ENCODE peak calls at places on chromosomes 12 and 14, in eight cellular contexts. N is colonic mucosa, C is A549, I is NCI-H1105, U is AML-193, K is caudate nucleus, S is left ventricle myocardium inferior, O is COLO829. D is an unnamed sample.

GRCh38 chr12:106954462-106955376 is 988 bp upstream of the TMEM263 start:
- DNase-seq in U (no peak), K (no peak), I (no peak), O (no peak), C (no peak), S (peak), N (peak), D (peak)

GRCh38 chr14:81269100-81269978 is 48.6 kb upstream of the GTF2A1 start:
- DNase-seq in N (peak), U (peak), C (peak), S (no peak), I (peak), K (no peak), O (peak), D (no peak)

GRCh38 chr12:16358896-16359295 is 11.5 kb downstream of the MGST1 start:
- DNase-seq in C (no peak), U (no peak), O (no peak), S (no peak), N (no peak), K (no peak), I (no peak), D (no peak)

GRCh38 chr12:110937104-110937641 is 16.8 kb upstream of the MYL2 start:
- DNase-seq in I (no peak), S (peak), N (peak), C (peak), U (peak), K (peak), O (peak), D (peak)

GRCh38 chr14:54503476-54503875 is 6.2 kb upstream of the CGRRF1 start:
- DNase-seq in S (no peak), I (no peak), N (no peak), C (peak), U (peak), K (no peak), O (no peak), D (no peak)

GRCh38 chr14:68291820-68292219 is 472.2 kb downstream of the RAD51B start:
- DNase-seq in K (no peak), O (no peak), U (no peak), I (peak), S (no peak), C (no peak), N (no peak), D (no peak)

GRCh38 chr12:14982562-14982961 is 9.7 kb downstream of the PDE6H start:
- DNase-seq in K (no peak), I (no peak), O (no peak), C (no peak), U (peak), S (no peak), N (no peak), D (no peak)

GRCh38 chr12:11771356-11771755 is 121.9 kb downstream of the ETV6 start:
- DNase-seq in O (no peak), N (no peak), I (peak), S (no peak), C (peak), K (no peak), U (no peak), D (no peak)

GRCh38 chr14:64830961-64831360 is 48.7 kb downstream of the SPTB start:
- DNase-seq in K (no peak), S (no peak), C (no peak), I (no peak), O (no peak), U (no peak), N (no peak), D (no peak)

GRCh38 chr12:127075981-127076380 is 1191.0 kb upstream of the TMEM132C start:
- DNase-seq in C (no peak), N (no peak), S (no peak), I (no peak), U (no peak), O (peak), K (no peak), D (no peak)

GRCh38 chr12:1634590-1635191 is 5.7 kb downstream of the WNT5B start:
- DNase-seq in I (peak), C (peak), S (peak), N (peak), U (peak), O (peak), K (peak), D (peak)

GRCh38 chr14:90871605-90872233 is 55.5 kb upstream of the TTC7B start:
- DNase-seq in C (peak), K (no peak), O (peak), S (no peak), U (no peak), N (no peak), I (no peak), D (no peak)

GRCh38 chr12:49983892-49984291 is 11.1 kb downstream of the AQP6 start:
- DNase-seq in K (no peak), N (no peak), U (no peak), I (peak), O (peak), C (no peak), S (no peak), D (peak)

GRCh38 chr12:79127268-79127895 is 262.8 kb downstream of the SYT1 start:
- DNase-seq in U (peak), I (no peak), K (no peak), C (peak), O (peak), N (no peak), S (no peak), D (no peak)

GRCh38 chr12:51818086-51818485 is 30.4 kb downstream of the FIGNL2 start:
- DNase-seq in C (no peak), U (no peak), I (no peak), S (no peak), O (no peak), N (no peak), K (no peak), D (no peak)

GRCh38 chr12:90908465-90908864 is 46.5 kb downstream of the CCER1 start:
- DNase-seq in K (no peak), N (no peak), I (no peak), C (peak), O (peak), U (no peak), S (no peak), D (no peak)

GRCh38 chr12:68749861-68750260 is 3.9 kb downstream of the SLC35E3 start:
- DNase-seq in K (no peak), U (no peak), I (no peak), C (no peak), S (no peak), N (no peak), O (no peak), D (no peak)

D was measured in aorta.